ENCODE peak calls at places on chromosomes 4 and X, in six cellular contexts. G, T, C, V, A and E are unnamed samples.

GRCh38 chrX:9912341-9912740 is 54.8 kb upstream of the CLDN34 start:
- DNase-seq in C (no peak), G (no peak), V (no peak), A (no peak), T (peak), E (no peak)

GRCh38 chr4:122679946-122680345 is 52.6 kb upstream of the BBS12 start:
- DNase-seq in T (peak), C (no peak), A (no peak), G (peak), V (no peak), E (no peak)

GRCh38 chrX:107324493-107325310 is 118.3 kb downstream of the DNAAF6 start:
- DNase-seq in C (no peak), V (no peak), A (no peak), T (peak), G (peak), E (no peak)

GRCh38 chr4:107619065-107619464 is 101.0 kb downstream of the PAPSS1 start:
- DNase-seq in C (no peak), V (no peak), G (peak), T (peak), A (no peak), E (no peak)

GRCh38 chr4:102759835-102760644 is 728 bp downstream of the MANBA start:
- DNase-seq in C (peak), G (peak), T (peak), A (no peak), V (peak), E (no peak)

GRCh38 chrX:8834393-8834792 is 33.2 kb upstream of the FAM9A start:
- DNase-seq in G (no peak), T (no peak), V (no peak), C (no peak), A (no peak), E (no peak)

GRCh38 chr4:37865450-37865849 is 25.4 kb upstream of the TBC1D1 start:
- DNase-seq in C (no peak), T (no peak), V (no peak), G (peak), A (no peak), E (no peak)

GRCh38 chrX:69951756-69952155 is 98.0 kb downstream of the AWAT2 start:
- DNase-seq in T (no peak), V (no peak), G (no peak), C (no peak), A (no peak), E (no peak)

GRCh38 chrX:66931713-66932112 is 292.8 kb upstream of the EDA2R start:
- DNase-seq in T (no peak), C (no peak), G (no peak), A (no peak), V (no peak), E (no peak)

GRCh38 chrX:45824471-45824870 is 623.8 kb upstream of the DIPK2B start:
- DNase-seq in V (no peak), T (peak), C (no peak), G (peak), A (no peak), E (no peak)

GRCh38 chr4:113499166-113499565 is 262.4 kb downstream of the CAMK2D start:
- DNase-seq in C (no peak), A (no peak), V (no peak), T (no peak), G (no peak), E (no peak)

GRCh38 chrX:111375747-111376146 is 36.2 kb downstream of the DCX start:
- DNase-seq in T (no peak), V (no peak), G (no peak), A (no peak), C (no peak), E (no peak)

GRCh38 chr4:46931981-46932380 is 22.9 kb upstream of the COX7B2 start:
- DNase-seq in A (no peak), V (peak), C (peak), G (peak), T (peak), E (no peak)

GRCh38 chr4:101009471-101009870 is 337.9 kb downstream of the PPP3CA start:
- DNase-seq in G (no peak), T (no peak), A (no peak), C (no peak), V (peak), E (no peak)

GRCh38 chr4:167218022-167218608 is 16.2 kb downstream of the SPOCK3 start:
- DNase-seq in C (no peak), V (no peak), G (no peak), T (no peak), A (no peak), E (no peak)

GRCh38 chr4:18676136-18676922 is 654.8 kb upstream of the LCORL start:
- DNase-seq in T (no peak), C (no peak), V (no peak), A (no peak), G (no peak), E (no peak)

GRCh38 chr4:38344929-38345328 is 319.1 kb upstream of the KLF3 start:
- DNase-seq in C (no peak), G (no peak), V (no peak), A (no peak), T (no peak), E (no peak)

GRCh38 chr4:121707344-121707743 is 10.6 kb upstream of the ANXA5 start:
- DNase-seq in V (no peak), C (no peak), T (no peak), G (no peak), A (no peak), E (no peak)

GRCh38 chrX:108420481-108420880 is 17.7 kb downstream of the COL4A6 start:
- DNase-seq in T (no peak), V (no peak), G (no peak), A (no peak), C (no peak), E (no peak)

GRCh38 chrX:10365532-10366265 is 208.9 kb downstream of the CLCN4 start:
- DNase-seq in C (no peak), A (no peak), G (no peak), V (no peak), T (no peak), E (no peak)

GRCh38 chr4:115053313-115053712 is 60.1 kb downstream of the NDST4 start:
- DNase-seq in V (no peak), T (no peak), G (no peak), A (no peak), C (no peak), E (no peak)

GRCh38 chr4:115058533-115058932 is 54.9 kb downstream of the NDST4 start:
- DNase-seq in V (no peak), A (no peak), T (no peak), C (no peak), G (no peak), E (no peak)

DNA sequence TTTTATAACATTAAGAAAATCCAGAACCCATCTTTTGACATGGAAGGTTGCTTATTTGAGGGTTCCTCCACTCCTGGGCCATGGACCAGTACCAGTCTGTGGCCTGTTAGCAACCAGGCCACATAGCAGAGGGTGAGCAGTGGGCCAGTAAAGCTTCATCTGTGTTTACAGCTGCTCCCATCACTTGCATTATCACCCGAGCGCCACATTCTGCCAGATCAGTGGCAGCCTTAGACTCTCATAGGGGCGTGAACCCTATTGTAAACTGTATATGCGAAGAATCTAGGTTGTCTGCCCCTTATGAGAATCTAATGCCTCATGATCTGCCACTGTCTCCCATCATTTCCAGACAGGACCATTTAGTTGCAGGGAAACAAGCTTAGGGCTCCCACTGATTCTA is 58.6 kb downstream of the NDST4 start:
- DNase-seq in C (no peak), T (no peak), V (no peak), A (no peak), G (no peak), E (no peak)
- TF ChIP-seq CTCF in C (no peak), T (no peak), V (no peak), A (no peak), G (peak), E (no peak)

DNA sequence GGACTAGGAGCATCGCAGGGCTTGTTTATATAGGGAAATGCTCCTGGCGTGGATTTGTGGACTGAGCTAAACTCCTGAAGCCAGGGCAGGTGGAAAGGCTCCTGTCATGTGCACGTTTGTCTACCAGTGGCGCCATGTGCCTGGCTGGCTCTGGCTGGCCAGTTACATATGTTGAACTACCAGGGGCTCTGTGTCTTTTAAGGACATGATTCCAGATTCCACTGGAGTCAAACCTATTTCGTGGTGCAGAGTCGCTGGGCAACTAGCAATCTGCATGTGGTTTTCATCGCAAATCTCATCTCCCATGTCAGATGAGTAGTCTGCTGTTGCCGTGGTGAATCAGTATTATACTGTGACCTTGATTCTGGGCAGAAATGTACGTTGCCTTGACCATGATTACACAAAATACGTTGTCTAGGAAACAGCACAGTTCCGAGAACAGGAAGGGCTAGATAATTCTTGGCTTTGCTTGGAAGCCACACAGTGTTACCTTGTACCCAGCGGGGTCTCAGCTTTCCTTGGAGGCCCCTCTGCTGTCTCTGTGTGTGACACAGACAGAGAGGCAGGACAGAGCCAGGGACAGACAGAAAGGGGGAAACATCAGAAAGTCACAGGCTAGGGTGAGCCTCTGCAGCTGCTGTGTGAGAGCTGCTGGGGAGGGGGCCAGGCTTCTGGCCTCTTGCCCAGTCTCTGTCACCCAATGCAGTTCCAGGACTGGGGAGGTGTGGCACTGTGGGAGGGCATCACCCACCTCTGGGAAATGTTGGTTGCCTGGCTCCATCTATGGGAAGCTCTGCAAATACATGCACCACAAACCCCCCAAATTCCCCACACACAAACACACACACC is 19.2 kb downstream of the PNMA6E start:
- DNase-seq in G (peak), T (peak), V (no peak), C (no peak), A (no peak), E (no peak)
- TF ChIP-seq CTCF in G (peak), T (peak), V (no peak), C (no peak), A (no peak), E (no peak)

GRCh38 chrX:116194649-116195048 is 24.1 kb downstream of the AGTR2 start:
- DNase-seq in G (no peak), V (no peak), A (no peak), C (no peak), T (no peak), E (no peak)

GRCh38 chrX:116198235-116198634 is 27.7 kb downstream of the AGTR2 start:
- DNase-seq in A (no peak), V (no peak), C (no peak), G (no peak), T (no peak), E (no peak)

DNA sequence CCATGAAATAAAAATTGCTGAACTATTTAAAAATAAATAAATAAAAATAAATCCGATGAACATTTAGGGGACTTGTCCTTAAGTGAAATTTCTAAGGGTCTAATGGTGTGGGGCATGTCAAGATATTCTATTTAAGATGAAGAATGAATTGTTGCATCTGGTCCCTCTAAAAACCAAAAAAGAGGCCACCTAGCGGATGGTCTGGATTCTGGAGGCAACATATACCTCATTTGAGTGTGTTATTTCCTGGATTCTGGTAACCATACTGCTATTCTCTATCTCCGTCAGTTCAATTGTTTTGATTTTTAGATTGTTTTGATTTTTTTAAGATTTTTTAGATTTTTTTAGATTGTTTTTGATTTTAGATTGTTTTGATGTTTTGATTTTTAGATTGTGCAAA is 28.3 kb downstream of the AGTR2 start:
- DNase-seq in V (no peak), G (no peak), C (no peak), A (no peak), T (no peak), E (no peak)
- TF ChIP-seq CTCF in V (no peak), G (peak), C (no peak), A (no peak), T (no peak), E (no peak)

GRCh38 chr4:26839016-26839415 is 21.6 kb upstream of the STIM2 start:
- DNase-seq in C (no peak), A (no peak), T (peak), G (no peak), V (no peak), E (no peak)

GRCh38 chr4:26839534-26839951 is 21.1 kb upstream of the STIM2 start:
- DNase-seq in A (no peak), C (no peak), V (no peak), T (peak), G (no peak), E (no peak)

GRCh38 chr4:26836539-26836938 is 24.1 kb upstream of the STIM2 start:
- DNase-seq in T (no peak), G (no peak), C (no peak), V (no peak), A (no peak), E (no peak)

GRCh38 chr4:26838055-26838842 is 22.4 kb upstream of the STIM2 start:
- DNase-seq in T (no peak), V (no peak), G (no peak), C (no peak), A (no peak), E (no peak)
- TF ChIP-seq CTCF in T (no peak), V (no peak), G (no peak), C (no peak), A (no peak), E (no peak)

GRCh38 chr4:146477054-146477453 is 44.7 kb downstream of the SLC10A7 start:
- DNase-seq in A (no peak), T (no peak), C (no peak), V (no peak), G (no peak), E (no peak)
- TF ChIP-seq CTCF in A (no peak), T (no peak), C (no peak), V (no peak), G (no peak), E (no peak)

GRCh38 chr4:159292137-159292896 is 189.4 kb downstream of the RAPGEF2 start:
- DNase-seq in C (no peak), G (no peak), T (no peak), V (no peak), A (no peak), E (no peak)
- TF ChIP-seq CTCF in C (no peak), G (peak), T (no peak), V (no peak), A (no peak), E (no peak)

GRCh38 chrX:120297923-120298322 is 13.3 kb downstream of the TMEM255A start:
- DNase-seq in V (no peak), G (no peak), C (no peak), A (no peak), T (no peak), E (no peak)

GRCh38 chrX:120290107-120290506 is 21.2 kb downstream of the TMEM255A start:
- DNase-seq in T (no peak), C (no peak), A (no peak), V (no peak), G (no peak), E (no peak)

GRCh38 chrX:120287513-120288112 is 23.6 kb downstream of the TMEM255A start:
- DNase-seq in G (no peak), A (no peak), V (no peak), T (no peak), C (no peak), E (no peak)

GRCh38 chrX:120291211-120291610 is 20.1 kb downstream of the TMEM255A start:
- DNase-seq in V (no peak), G (no peak), C (no peak), A (no peak), T (no peak), E (no peak)

DNA sequence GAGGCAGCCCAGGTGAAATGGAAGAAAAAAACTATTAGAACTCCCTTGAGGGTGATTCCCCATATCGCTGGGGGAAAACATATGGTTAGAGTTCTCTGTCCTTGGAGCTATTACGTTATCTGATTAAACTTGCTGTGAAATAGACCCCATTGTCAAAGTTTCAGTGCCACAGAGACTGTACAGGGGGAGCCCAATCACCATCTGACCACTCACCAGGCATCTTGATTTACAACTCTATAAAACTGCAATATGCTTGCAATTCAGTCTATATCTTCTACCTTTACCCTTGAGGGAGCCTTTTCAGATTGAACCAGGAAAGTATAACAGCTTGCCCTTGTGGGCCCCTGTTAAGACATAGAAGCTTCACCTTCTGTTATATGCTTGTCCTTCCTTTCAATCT is 18.2 kb downstream of the TMEM255A start:
- DNase-seq in V (no peak), T (no peak), A (no peak), G (no peak), C (no peak), E (no peak)
- TF ChIP-seq CTCF in V (no peak), T (no peak), A (no peak), G (no peak), C (no peak), E (no peak)

GRCh38 chrX:25039036-25039435 is 23.3 kb upstream of the ARX start:
- DNase-seq in C (no peak), T (no peak), A (no peak), G (no peak), V (no peak), E (no peak)

GRCh38 chrX:25029288-25029687 is 13.5 kb upstream of the ARX start:
- DNase-seq in G (no peak), T (no peak), V (no peak), C (no peak), A (no peak), E (no peak)

GRCh38 chrX:25034889-25035288 is 19.1 kb upstream of the ARX start:
- DNase-seq in A (no peak), C (no peak), T (no peak), V (no peak), G (peak), E (no peak)
- TF ChIP-seq CTCF in A (no peak), C (no peak), T (peak), V (no peak), G (peak), E (no peak)

GRCh38 chr4:60744767-60745166 is 455.4 kb upstream of the ADGRL3 start:
- DNase-seq in G (no peak), V (no peak), A (no peak), T (peak), C (no peak), E (no peak)
- TF ChIP-seq CTCF in G (peak), V (no peak), A (no peak), T (peak), C (no peak), E (no peak)

DNA sequence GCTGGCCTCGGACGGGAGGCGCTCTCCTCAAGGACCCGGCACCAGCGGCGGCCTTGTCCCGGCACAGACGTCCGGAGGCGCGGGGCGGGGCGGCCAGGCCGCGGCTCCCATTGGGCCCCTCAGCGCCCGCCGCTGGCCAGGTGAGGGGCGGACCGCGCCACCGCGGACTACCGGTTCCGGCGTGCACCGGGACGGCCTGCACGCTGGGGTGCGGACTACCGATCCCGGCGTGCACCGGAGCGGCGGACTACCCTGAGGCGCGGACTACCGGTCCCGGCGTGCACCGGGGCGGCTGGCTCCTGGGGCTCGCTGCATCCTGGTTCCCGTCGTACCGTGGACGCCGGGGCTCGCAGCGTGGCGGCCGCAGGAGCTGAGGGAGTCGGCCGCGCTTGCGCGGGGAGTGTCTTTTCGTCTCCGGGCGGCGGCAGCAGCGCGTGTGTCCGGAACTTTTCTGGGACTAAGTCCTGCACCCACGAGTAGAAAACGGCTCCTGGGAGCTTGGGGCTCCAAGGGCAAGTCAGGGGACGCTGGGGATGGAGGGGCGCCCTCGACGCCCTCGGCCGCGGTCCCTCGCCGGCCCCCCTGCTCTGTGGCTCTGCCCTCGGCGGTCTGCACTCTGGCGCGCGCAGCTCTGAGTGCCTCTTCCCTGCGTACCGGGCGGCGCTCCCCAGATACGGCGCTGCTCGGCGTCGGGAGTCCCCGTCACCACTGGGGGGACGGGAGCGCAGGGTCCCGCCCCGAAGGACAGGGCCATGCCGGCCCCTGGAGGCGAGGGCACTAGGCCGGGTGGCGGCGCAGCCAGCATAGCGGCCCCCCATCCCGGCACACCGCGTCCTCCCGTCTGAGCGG is at the start of gene LETM1:
- DNase-seq in T (peak), A (peak), G (peak), C (peak), V (peak), E (peak)
- TF ChIP-seq CTCF in T (peak), A (peak), G (no peak), C (peak), V (no peak), E (no peak)